ENCODE peak calls at places on chromosome 14, in nine cellular contexts. Z, K, A, I, M, F, S, T and G are unnamed samples.

GRCh38 chr14:101235872-101236221 is 325.4 kb upstream of the DIO3 start:
- DNase-seq in Z (no peak), K (no peak), A (no peak), I (no peak), M (no peak), F (no peak), S (no peak), T (no peak), G (no peak)

GRCh38 chr14:100193417-100194357 is 34.2 kb upstream of the DEGS2 start:
- DNase-seq in Z (no peak), K (no peak), A (no peak), I (no peak), M (no peak), F (no peak), S (peak), T (no peak), G (peak)

GRCh38 chr14:70398706-70399431 is 18.0 kb downstream of the SYNJ2BP start:
- DNase-seq in Z (no peak), K (no peak), A (no peak), I (no peak), M (no peak), F (no peak), S (no peak), T (no peak), G (no peak)

GRCh38 chr14:37594238-37594915 is 672 bp downstream of the FOXA1 start:
- DNase-seq in Z (peak), K (peak), A (no peak), I (peak), M (no peak), F (no peak), S (no peak), T (peak), G (no peak)

GRCh38 chr14:99182548-99183115 is 89.4 kb downstream of the BCL11B start:
- DNase-seq in Z (no peak), K (no peak), A (no peak), I (no peak), M (no peak), F (no peak), S (no peak), T (no peak), G (no peak)

GRCh38 chr14:43043851-43044250 is 1437.2 kb downstream of the LRFN5 start:
- DNase-seq in Z (no peak), K (no peak), A (no peak), I (no peak), M (no peak), F (no peak), S (no peak), T (no peak), G (no peak)

GRCh38 chr14:94373708-94374107 is 14.7 kb downstream of the SERPINA1 start:
- DNase-seq in Z (peak), K (peak), A (no peak), I (peak), M (no peak), F (no peak), S (no peak), T (peak), G (no peak)

GRCh38 chr14:100528962-100529560 is 58.2 kb downstream of the BEGAIN start:
- DNase-seq in Z (no peak), K (no peak), A (peak), I (no peak), M (no peak), F (no peak), S (no peak), T (no peak), G (no peak)

GRCh38 chr14:33525626-33526025 is 425.2 kb downstream of the EGLN3 start:
- DNase-seq in Z (no peak), K (no peak), A (no peak), I (peak), M (no peak), F (no peak), S (no peak), T (no peak), G (no peak)

GRCh38 chr14:32567543-32568384 is 238.7 kb downstream of the AKAP6 start:
- DNase-seq in Z (peak), K (no peak), A (no peak), I (peak), M (no peak), F (no peak), S (no peak), T (no peak), G (no peak)

GRCh38 chr14:100030441-100031153 is 34.6 kb upstream of the EVL start:
- DNase-seq in Z (peak), K (peak), A (no peak), I (peak), M (no peak), F (no peak), S (no peak), T (no peak), G (no peak)

GRCh38 chr14:65239143-65239672 is 136.9 kb upstream of the MAX start:
- DNase-seq in Z (peak), K (no peak), A (no peak), I (peak), M (no peak), F (no peak), S (no peak), T (no peak), G (no peak)

GRCh38 chr14:21894003-21894897 is 220.6 kb upstream of the OR4E1 start:
- DNase-seq in Z (no peak), K (peak), A (no peak), I (no peak), M (peak), F (peak), S (peak), T (no peak), G (no peak)

GRCh38 chr14:54189358-54190354 is 207.2 kb upstream of the CDKN3 start:
- DNase-seq in Z (peak), K (peak), A (no peak), I (peak), M (no peak), F (no peak), S (no peak), T (peak), G (no peak)

GRCh38 chr14:101353422-101353821 is 207.9 kb upstream of the DIO3 start:
- DNase-seq in Z (no peak), K (no peak), A (no peak), I (no peak), M (no peak), F (no peak), S (no peak), T (no peak), G (no peak)

GRCh38 chr14:59463773-59464650 is 1.2 kb downstream of the GPR135 start:
- DNase-seq in Z (no peak), K (no peak), A (peak), I (no peak), M (no peak), F (no peak), S (no peak), T (no peak), G (peak)

GRCh38 chr14:24408764-24409163 is 10.0 kb downstream of the NYNRIN start:
- DNase-seq in Z (no peak), K (no peak), A (no peak), I (no peak), M (no peak), F (no peak), S (no peak), T (no peak), G (no peak)

DNA sequence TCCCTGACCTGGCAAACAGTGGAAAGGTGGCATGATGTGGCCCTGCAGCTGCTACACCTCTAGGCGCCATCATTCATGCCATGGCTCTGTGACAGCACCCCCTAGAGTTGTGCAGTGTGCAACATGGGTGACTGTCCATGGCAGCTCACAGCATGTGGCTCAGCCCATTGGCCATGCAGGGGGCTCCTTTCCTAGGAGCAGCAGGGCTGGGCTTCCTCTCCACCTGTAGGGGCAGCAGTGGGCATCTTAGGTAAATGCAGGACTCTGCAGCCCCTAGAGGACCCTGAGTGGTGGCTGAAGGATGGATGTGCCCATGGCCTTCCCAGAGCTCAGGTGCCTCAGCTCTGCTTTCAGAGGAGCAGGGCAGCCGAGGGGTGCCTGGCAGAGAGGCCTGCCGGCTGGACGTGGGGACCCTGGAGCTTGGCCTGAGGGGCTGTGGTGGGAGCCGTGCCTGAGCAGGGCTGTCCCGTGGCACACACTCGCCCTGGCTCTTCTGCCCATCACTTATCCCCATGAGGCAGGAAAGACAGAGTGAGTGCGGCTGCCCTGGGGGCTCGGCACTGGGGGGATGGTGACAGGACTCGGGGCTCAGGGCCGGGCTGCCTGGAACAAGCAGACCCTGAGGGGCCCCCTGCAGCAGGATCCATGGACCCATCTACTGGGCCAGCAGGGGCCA is 7.4 kb downstream of the ADSS1 start:
- DNase-seq in Z (peak), K (peak), A (no peak), I (no peak), M (no peak), F (no peak), S (no peak), T (no peak), G (no peak)
- TF ChIP-seq CTCF in Z (peak), K (peak), A (peak), I (peak), M (no peak), F (no peak), S (no peak), T (peak), G (peak)

DNA sequence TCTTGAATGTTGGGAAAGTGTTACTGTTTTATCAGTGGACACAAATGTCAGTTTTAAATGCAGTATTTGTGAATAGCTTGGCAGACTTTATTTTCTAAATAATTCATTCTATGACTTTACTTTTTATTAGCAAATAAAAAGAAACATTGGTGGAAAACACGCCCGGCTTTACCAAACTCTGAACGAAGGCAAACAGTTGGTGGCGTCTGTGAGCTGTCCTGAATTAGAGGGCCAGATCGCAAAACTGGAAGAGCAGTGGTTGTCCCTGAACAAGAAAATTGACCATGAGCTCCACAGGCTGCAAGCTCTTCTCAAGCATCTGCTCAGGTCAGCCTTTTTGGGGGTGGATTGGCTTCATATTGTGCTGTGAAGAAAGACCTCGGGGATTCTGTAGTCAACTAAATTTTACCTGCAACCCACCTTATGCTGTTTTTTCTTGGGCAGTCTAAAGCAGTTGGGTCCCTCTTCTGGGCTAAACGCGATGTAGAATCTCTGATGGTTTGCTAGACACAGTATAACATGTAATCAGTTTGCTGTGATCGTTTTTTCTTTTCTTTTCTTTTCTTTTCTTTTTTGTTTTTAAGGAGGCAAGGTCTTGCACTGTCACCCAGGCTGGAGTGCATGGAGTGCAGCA is 156.4 kb downstream of the ESR2 start:
- DNase-seq in Z (peak), K (peak), A (no peak), I (peak), M (no peak), F (peak), S (no peak), T (no peak), G (no peak)
- TF ChIP-seq CTCF in Z (peak), K (no peak), A (peak), I (peak), M (no peak), F (no peak), S (no peak), T (no peak), G (peak)

GRCh38 chr14:106842687-106843086 is 1316.3 kb downstream of the TMEM121 start:
- DNase-seq in Z (no peak), K (peak), A (no peak), I (no peak), M (no peak), F (no peak), S (no peak), T (no peak), G (no peak)

GRCh38 chr14:106841701-106842100 is 1315.3 kb downstream of the TMEM121 start:
- DNase-seq in Z (no peak), K (no peak), A (no peak), I (no peak), M (no peak), F (no peak), S (no peak), T (no peak), G (no peak)

GRCh38 chr14:106838991-106839769 is 1312.8 kb downstream of the TMEM121 start:
- DNase-seq in Z (no peak), K (no peak), A (no peak), I (no peak), M (no peak), F (no peak), S (no peak), T (no peak), G (no peak)

GRCh38 chr14:106837870-106838269 is 1311.5 kb downstream of the TMEM121 start:
- DNase-seq in Z (no peak), K (no peak), A (no peak), I (no peak), M (no peak), F (no peak), S (no peak), T (no peak), G (no peak)

DNA sequence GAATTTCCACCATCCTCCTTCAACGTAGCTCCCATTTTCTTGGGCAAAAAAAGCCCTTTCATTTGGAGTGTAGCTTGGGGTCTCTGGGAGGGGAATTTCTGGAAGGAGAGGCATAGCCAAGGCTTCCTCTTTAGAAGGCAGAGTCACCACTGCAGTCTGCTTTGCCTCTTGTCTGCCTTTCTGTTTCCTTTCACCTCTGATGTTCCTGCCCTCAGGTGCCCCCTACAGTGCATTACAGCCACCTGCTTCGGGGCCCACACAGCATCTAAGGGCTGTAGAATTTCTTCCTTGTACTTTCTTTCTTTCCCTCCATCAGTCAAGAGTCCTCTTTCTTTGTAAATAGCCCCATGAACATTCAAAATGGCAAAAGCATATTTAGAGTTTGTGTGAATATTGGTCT is 1313.9 kb downstream of the TMEM121 start:
- DNase-seq in Z (no peak), K (no peak), A (no peak), I (no peak), M (no peak), F (peak), S (no peak), T (no peak), G (peak)
- TF ChIP-seq CTCF in Z (no peak), K (no peak), A (no peak), I (no peak), M (peak), F (peak), S (no peak), T (no peak), G (peak)

GRCh38 chr14:73748858-73749357 is 34.7 kb upstream of the PNMA1 start:
- DNase-seq in Z (no peak), K (no peak), A (no peak), I (no peak), M (no peak), F (no peak), S (no peak), T (no peak), G (no peak)

GRCh38 chr14:73745571-73746539 is 31.7 kb upstream of the PNMA1 start:
- DNase-seq in Z (no peak), K (no peak), A (no peak), I (no peak), M (no peak), F (no peak), S (no peak), T (no peak), G (no peak)

GRCh38 chr14:73747386-73748211 is 33.4 kb upstream of the PNMA1 start:
- DNase-seq in Z (no peak), K (no peak), A (no peak), I (no peak), M (no peak), F (no peak), S (no peak), T (no peak), G (no peak)

GRCh38 chr14:73744874-73745529 is 30.8 kb upstream of the PNMA1 start:
- DNase-seq in Z (no peak), K (no peak), A (no peak), I (no peak), M (peak), F (no peak), S (no peak), T (peak), G (no peak)

DNA sequence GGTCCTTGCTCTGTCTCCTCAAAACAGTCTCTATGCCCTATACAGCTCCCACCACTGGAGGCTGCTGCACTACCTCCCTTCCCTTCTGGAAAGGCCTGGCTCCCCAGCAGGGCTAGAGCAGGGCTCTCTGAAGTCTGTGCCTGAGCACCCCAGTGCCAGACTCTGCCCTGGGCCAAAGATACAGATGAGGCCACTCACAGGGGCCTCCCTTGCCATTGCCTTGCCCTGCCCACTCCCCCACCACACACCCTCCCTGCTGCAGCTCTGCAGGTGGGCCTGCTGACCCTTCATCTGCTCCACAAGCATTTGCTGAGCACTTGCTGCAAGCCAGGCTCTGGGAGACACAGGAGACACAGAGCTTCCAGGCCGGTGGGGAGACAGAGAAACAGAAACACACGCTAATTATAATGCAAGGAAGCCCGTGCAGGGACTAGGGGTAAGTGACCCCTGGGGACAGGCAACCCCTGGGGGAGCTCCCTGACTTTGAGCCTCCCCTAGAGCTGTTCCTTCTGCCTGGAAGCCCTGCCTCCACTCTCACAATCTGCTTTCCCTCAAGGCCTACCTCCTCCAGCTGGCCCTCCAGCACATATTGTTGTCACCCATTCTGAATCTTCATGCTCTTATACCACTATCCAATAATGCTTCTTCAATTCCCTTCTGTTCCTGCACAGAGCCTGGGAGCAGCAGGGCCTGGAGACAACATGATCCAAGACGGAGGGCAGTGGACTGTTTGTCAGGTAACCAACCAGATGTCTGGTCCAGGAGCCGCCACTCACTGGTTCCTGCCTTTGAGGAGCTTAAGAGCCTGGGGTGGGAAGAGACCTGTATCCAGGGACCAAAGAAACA is 32.6 kb upstream of the PNMA1 start:
- DNase-seq in Z (no peak), K (no peak), A (no peak), I (no peak), M (no peak), F (no peak), S (no peak), T (no peak), G (no peak)
- TF ChIP-seq CTCF in Z (peak), K (no peak), A (peak), I (peak), M (no peak), F (no peak), S (no peak), T (peak), G (peak)